ENCODE peak calls at places on chromosomes 2 and 18, in four cellular contexts. H, U, N and V are unnamed samples.

GRCh38 chr2:105644174-105644980 is 100.3 kb upstream of the NCK2 start:
- DNase-seq in H (no peak), U (no peak), N (no peak), V (no peak)

GRCh38 chr18:26309283-26309682 is 83.0 kb downstream of the TAF4B start:
- DNase-seq in H (no peak), U (no peak), N (no peak), V (no peak)

GRCh38 chr2:106970471-106971261 is 84.7 kb upstream of the ST6GAL2 start:
- DNase-seq in H (no peak), U (no peak), N (no peak), V (no peak)

GRCh38 chr2:22282902-22283301 is 1102.1 kb upstream of the KLHL29 start:
- DNase-seq in H (no peak), U (no peak), N (no peak), V (no peak)

GRCh38 chr18:427005-427404 is 73.5 kb downstream of the COLEC12 start:
- DNase-seq in H (no peak), U (no peak), N (no peak), V (no peak)

GRCh38 chr2:27583390-27583915 is 611 bp downstream of the ZNF512 start:
- DNase-seq in H (peak; percentile 35), U (no peak), N (no peak), V (no peak)

GRCh38 chr2:45256867-45257641 is 247.8 kb upstream of the SIX2 start:
- DNase-seq in H (no peak), U (no peak), N (no peak), V (no peak)

GRCh38 chr2:110800611-110801402 is 68.4 kb downstream of the ACOXL start:
- DNase-seq in H (no peak), U (no peak), N (no peak), V (no peak)

GRCh38 chr2:104862061-104862941 is 8.4 kb downstream of the POU3F3 start:
- DNase-seq in H (no peak), U (no peak), N (no peak), V (no peak)

GRCh38 chr18:78100189-78100588 is 850.5 kb downstream of the GALR1 start:
- DNase-seq in H (no peak), U (no peak), N (no peak), V (no peak)

GRCh38 chr2:190466819-190467444 is 58.8 kb downstream of the MFSD6 start:
- DNase-seq in H (no peak), U (no peak), N (no peak), V (no peak)

DNA sequence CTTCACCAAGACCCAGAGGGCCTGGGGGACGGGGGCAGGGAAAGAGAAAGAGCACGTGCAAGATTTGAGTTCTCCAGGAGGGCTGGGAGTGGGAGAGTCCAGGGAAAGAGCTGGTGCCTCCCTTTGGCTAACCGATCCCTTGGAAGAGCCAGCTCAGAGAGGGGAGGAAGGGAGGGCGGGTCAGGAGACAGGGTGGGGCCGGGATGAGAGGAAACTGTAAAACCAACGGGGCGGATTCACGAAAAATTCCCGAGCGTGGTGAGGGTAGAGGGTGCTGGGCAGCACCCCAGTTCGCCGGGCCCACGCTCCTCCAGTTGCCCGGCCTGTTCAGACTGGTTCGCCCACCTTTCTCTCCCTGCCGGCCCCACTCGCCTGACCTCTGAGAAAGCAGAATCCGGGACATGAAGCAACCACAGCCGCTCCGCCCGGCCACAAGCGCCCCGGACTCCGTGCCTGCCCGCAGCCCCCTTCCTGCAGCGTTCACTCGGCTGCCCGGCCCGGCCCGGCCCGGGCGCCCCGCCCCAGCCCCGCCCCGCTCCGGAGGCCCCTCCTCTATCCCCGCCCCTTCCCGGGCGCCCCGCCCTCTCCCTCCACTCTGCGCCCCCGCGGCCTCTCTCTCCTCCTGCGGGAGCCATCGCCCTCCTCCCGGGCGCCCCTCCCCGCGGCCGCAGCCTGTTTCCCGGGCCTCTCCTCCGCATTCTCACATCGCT is 230.9 kb upstream of the SMAD2 start:
- DNase-seq in H (peak; percentile 38), U (peak; percentile 69), N (no peak), V (peak; percentile 67)
- TF ChIP-seq POLR2AphosphoS5 in H (no peak), U (no peak), N (peak; percentile 84), V (peak; percentile 46)

DNA sequence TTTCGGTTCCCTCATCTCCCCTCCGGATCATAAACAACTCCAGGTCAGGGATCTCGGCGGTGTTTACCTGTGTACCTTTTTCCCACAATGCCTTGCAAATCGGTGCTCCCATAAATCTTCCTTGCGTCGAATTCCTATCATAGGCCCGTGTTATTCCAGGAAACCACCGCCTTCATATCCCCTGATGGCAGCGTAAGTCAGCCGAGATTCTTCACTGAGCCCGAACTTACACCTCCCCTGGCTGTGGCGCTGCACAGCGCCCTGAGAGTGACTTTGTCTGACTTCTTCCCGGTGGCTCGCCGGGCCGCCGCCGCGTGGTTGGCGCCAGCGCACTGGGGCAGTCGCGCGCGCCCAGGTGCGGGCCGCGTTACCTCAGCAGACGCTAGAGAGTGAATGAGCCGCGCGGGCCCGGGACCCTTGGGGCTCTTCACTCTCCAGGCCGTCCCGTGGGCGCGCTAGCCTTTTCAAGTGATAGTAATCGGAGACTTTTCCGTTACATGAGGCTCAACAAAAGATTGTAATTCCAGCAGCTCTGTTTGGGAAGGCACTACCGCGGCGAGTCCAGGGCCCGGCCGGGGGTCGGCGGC is 101.6 kb downstream of the SPTBN1 start:
- DNase-seq in H (no peak), U (no peak), N (peak; percentile 81), V (peak; percentile 48)
- TF ChIP-seq POLR2AphosphoS5 in H (peak; percentile 63), U (no peak), N (peak; percentile 87), V (peak; percentile 68)

GRCh38 chr2:23555944-23556343 is 171.0 kb downstream of the KLHL29 start:
- DNase-seq in H (no peak), U (no peak), N (no peak), V (no peak)

GRCh38 chr2:23556929-23557328 is 171.9 kb downstream of the KLHL29 start:
- DNase-seq in H (no peak), U (no peak), N (no peak), V (no peak)

GRCh38 chr2:23553561-23553960 is 168.6 kb downstream of the KLHL29 start:
- DNase-seq in H (no peak), U (no peak), N (no peak), V (no peak)

GRCh38 chr2:23551875-23552274 is 166.9 kb downstream of the KLHL29 start:
- DNase-seq in H (no peak), U (no peak), N (no peak), V (no peak)

GRCh38 chr2:23554054-23554697 is 169.2 kb downstream of the KLHL29 start:
- DNase-seq in H (no peak), U (no peak), N (no peak), V (peak; percentile 71)
- TF ChIP-seq POLR2AphosphoS5 in H (no peak), U (no peak), N (no peak), V (peak; percentile 60)

GRCh38 chr2:33678447-33678846 is 79.3 kb upstream of the FAM98A start:
- DNase-seq in H (no peak), U (no peak), N (no peak), V (no peak)

GRCh38 chr2:33680906-33681305 is 81.8 kb upstream of the FAM98A start:
- DNase-seq in H (no peak), U (no peak), N (no peak), V (no peak)

DNA sequence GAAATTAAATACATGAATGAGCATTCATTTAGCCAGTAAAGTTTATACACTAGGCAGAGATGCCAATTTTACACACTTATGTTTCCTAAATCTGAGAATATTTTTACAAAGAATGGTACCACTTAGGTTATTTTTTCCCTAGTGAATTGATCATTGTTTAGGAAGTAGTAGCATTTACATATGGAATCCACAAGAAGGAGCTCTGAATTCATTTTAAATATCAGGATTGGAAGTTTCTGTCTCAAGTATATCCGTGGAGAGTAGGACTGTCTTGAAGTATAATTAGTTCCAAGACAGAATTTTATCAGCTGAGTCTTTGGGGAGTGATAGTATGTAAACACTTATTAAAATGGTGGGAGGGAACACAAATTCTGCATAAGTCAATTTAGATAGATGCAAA is 82.2 kb upstream of the FAM98A start:
- DNase-seq in H (no peak), U (no peak), N (no peak), V (no peak)
- TF ChIP-seq POLR2AphosphoS5 in H (no peak), U (no peak), N (no peak), V (no peak)

DNA sequence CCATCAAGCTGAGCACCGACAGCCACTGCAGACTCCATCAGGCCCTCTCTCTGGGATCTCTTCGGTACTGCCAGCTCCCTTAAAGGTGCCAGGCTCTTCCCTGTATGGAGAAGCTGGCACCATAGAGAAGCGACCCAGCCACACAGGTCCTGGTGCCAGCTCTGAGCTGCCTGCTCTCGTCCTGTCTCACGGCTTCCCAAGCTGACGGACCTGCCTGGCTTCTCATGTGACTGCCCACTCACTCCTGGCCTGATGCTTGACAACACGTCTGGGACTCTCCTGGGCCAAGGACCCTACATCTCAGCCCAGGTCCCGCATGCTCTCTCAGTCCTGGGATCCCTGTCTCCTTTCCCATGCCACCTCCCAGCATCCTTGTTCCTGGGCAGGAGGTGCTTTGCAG is 12.6 kb upstream of the ATOH8 start:
- DNase-seq in H (no peak), U (no peak), N (no peak), V (peak; percentile 79)
- TF ChIP-seq POLR2AphosphoS5 in H (no peak), U (no peak), N (no peak), V (no peak)

GRCh38 chr18:58311390-58311789 is 267.4 kb downstream of the NEDD4L start:
- DNase-seq in H (no peak), U (no peak), N (no peak), V (no peak)

GRCh38 chr18:58315041-58315440 is 271.0 kb downstream of the NEDD4L start:
- DNase-seq in H (no peak), U (no peak), N (no peak), V (no peak)

GRCh38 chr18:58314284-58314683 is 270.3 kb downstream of the NEDD4L start:
- DNase-seq in H (peak; percentile 33), U (no peak), N (peak; percentile 53), V (peak; percentile 71)

GRCh38 chr18:58315739-58316215 is 271.8 kb downstream of the NEDD4L start:
- DNase-seq in H (no peak), U (no peak), N (peak; percentile 65), V (no peak)

DNA sequence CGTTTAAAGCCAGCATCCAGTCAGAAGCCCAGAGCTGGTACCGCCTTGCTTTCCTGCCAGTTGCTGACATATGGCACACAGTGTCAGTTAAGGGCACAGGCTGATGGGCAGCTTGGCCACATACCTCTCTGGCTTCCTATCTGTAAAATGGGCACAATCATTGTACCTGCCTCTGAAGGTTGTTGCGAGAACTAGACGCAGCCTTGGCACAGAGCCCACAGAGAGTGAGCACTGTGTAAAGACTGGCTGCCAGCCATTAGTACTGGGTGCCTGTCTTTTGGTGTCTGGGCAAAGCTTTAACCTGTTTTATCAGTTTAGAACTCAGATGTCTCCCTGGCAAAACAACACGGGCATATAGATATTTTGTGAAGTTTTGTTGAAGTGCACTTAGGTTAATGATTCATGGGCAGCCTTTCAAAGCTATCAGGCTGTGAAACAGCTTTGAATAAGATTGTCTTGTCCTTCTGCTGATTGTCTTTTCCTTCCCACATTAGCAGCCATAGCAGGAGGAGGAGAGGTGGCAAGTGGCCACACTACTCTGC is 269.5 kb downstream of the NEDD4L start:
- DNase-seq in H (no peak), U (no peak), N (no peak), V (no peak)
- TF ChIP-seq POLR2AphosphoS5 in H (no peak), U (no peak), N (no peak), V (no peak)